ENCODE peak calls at places on chromosome 12, in five cellular contexts. One of them, this sample, is unnamed.

GRCh38 chr12:9867531-9867930 is 1.6 kb downstream of the CLEC2B start:
- DNase-seq in T-helper 1 cell: no peak
- DNase-seq in neural progenitor cell: no peak
- DNase-seq in left colon: no peak
- DNase-seq in astrocyte of the spinal cord: no peak
- DNase-seq in this sample: no peak

GRCh38 chr12:98973395-98973794 is 328.3 kb downstream of the APAF1 start:
- DNase-seq in T-helper 1 cell: no peak
- DNase-seq in neural progenitor cell: no peak
- DNase-seq in left colon: no peak
- DNase-seq in astrocyte of the spinal cord: peak
- DNase-seq in this sample: no peak

GRCh38 chr12:131864469-131864868 is 30.0 kb upstream of the ULK1 start:
- DNase-seq in T-helper 1 cell: no peak
- DNase-seq in neural progenitor cell: no peak
- DNase-seq in left colon: no peak
- DNase-seq in astrocyte of the spinal cord: no peak
- DNase-seq in this sample: no peak

GRCh38 chr12:24695657-24696329 is 253.1 kb downstream of the BCAT1 start:
- DNase-seq in T-helper 1 cell: no peak
- DNase-seq in neural progenitor cell: no peak
- DNase-seq in left colon: no peak
- DNase-seq in astrocyte of the spinal cord: no peak
- DNase-seq in this sample: no peak

GRCh38 chr12:124484526-124484953 is 82.9 kb downstream of the NCOR2 start:
- DNase-seq in T-helper 1 cell: no peak
- DNase-seq in neural progenitor cell: no peak
- DNase-seq in left colon: no peak
- DNase-seq in astrocyte of the spinal cord: no peak
- DNase-seq in this sample: no peak

GRCh38 chr12:39033789-39034188 is 128.4 kb upstream of the CPNE8 start:
- DNase-seq in T-helper 1 cell: no peak
- DNase-seq in neural progenitor cell: no peak
- DNase-seq in left colon: no peak
- DNase-seq in astrocyte of the spinal cord: no peak
- DNase-seq in this sample: no peak

GRCh38 chr12:104886418-104887401 is 71.4 kb downstream of the SLC41A2 start:
- DNase-seq in T-helper 1 cell: no peak
- DNase-seq in neural progenitor cell: no peak
- DNase-seq in left colon: no peak
- DNase-seq in astrocyte of the spinal cord: peak
- DNase-seq in this sample: no peak

GRCh38 chr12:116370886-116371580 is 93.5 kb upstream of the MED13L start:
- DNase-seq in T-helper 1 cell: no peak
- DNase-seq in neural progenitor cell: no peak
- DNase-seq in left colon: no peak
- DNase-seq in astrocyte of the spinal cord: no peak
- DNase-seq in this sample: no peak

GRCh38 chr12:5467941-5468340 is 36.0 kb downstream of the NTF3 start:
- DNase-seq in T-helper 1 cell: no peak
- DNase-seq in neural progenitor cell: no peak
- DNase-seq in left colon: no peak
- DNase-seq in astrocyte of the spinal cord: no peak
- DNase-seq in this sample: no peak

GRCh38 chr12:70794131-70794530 is 126.4 kb downstream of the PTPRR start:
- DNase-seq in T-helper 1 cell: no peak
- DNase-seq in neural progenitor cell: no peak
- DNase-seq in left colon: no peak
- DNase-seq in astrocyte of the spinal cord: no peak
- DNase-seq in this sample: no peak

GRCh38 chr12:107014050-107014449 is 27.1 kb upstream of the MTERF2 start:
- DNase-seq in T-helper 1 cell: peak
- DNase-seq in neural progenitor cell: no peak
- DNase-seq in left colon: peak
- DNase-seq in astrocyte of the spinal cord: no peak
- DNase-seq in this sample: no peak

GRCh38 chr12:50201987-50202521 is 34.9 kb upstream of the CERS5 start:
- DNase-seq in T-helper 1 cell: no peak
- DNase-seq in neural progenitor cell: no peak
- DNase-seq in left colon: no peak
- DNase-seq in astrocyte of the spinal cord: peak
- DNase-seq in this sample: no peak

GRCh38 chr12:31222620-31223222 is 103.2 kb downstream of the SINHCAF start:
- DNase-seq in T-helper 1 cell: no peak
- DNase-seq in neural progenitor cell: no peak
- DNase-seq in left colon: no peak
- DNase-seq in astrocyte of the spinal cord: no peak
- DNase-seq in this sample: no peak

GRCh38 chr12:109393437-109394345 is 46.0 kb downstream of the MYO1H start:
- DNase-seq in T-helper 1 cell: no peak
- DNase-seq in neural progenitor cell: peak
- DNase-seq in left colon: peak
- DNase-seq in astrocyte of the spinal cord: peak
- DNase-seq in this sample: no peak

GRCh38 chr12:50986961-50987737 is 34.8 kb downstream of the HIGD1C start:
- DNase-seq in T-helper 1 cell: no peak
- DNase-seq in neural progenitor cell: peak
- DNase-seq in left colon: peak
- DNase-seq in astrocyte of the spinal cord: peak
- DNase-seq in this sample: peak

GRCh38 chr12:106418970-106419369 is 61.4 kb downstream of the POLR3B start:
- DNase-seq in T-helper 1 cell: no peak
- DNase-seq in neural progenitor cell: no peak
- DNase-seq in left colon: no peak
- DNase-seq in astrocyte of the spinal cord: no peak
- DNase-seq in this sample: no peak

GRCh38 chr12:119005085-119005484 is 23.7 kb downstream of the SRRM4 start:
- DNase-seq in T-helper 1 cell: no peak
- DNase-seq in neural progenitor cell: peak
- DNase-seq in left colon: no peak
- DNase-seq in astrocyte of the spinal cord: no peak
- DNase-seq in this sample: no peak

GRCh38 chr12:46711756-46712155 is 114.0 kb downstream of the SLC38A4 start:
- DNase-seq in T-helper 1 cell: no peak
- DNase-seq in neural progenitor cell: no peak
- DNase-seq in left colon: no peak
- DNase-seq in astrocyte of the spinal cord: no peak
- DNase-seq in this sample: no peak

GRCh38 chr12:110556705-110557104 is 26.4 kb downstream of the PPTC7 start:
- DNase-seq in T-helper 1 cell: no peak
- DNase-seq in neural progenitor cell: no peak
- DNase-seq in left colon: no peak
- DNase-seq in astrocyte of the spinal cord: no peak
- DNase-seq in this sample: no peak

GRCh38 chr12:107487011-107487680 is 198.5 kb upstream of the PWP1 start:
- DNase-seq in T-helper 1 cell: no peak
- DNase-seq in neural progenitor cell: no peak
- DNase-seq in left colon: no peak
- DNase-seq in astrocyte of the spinal cord: no peak
- DNase-seq in this sample: no peak

GRCh38 chr12:4106617-4107016 is 166.9 kb upstream of the CCND2 start:
- DNase-seq in T-helper 1 cell: no peak
- DNase-seq in neural progenitor cell: no peak
- DNase-seq in left colon: no peak
- DNase-seq in astrocyte of the spinal cord: no peak
- DNase-seq in this sample: no peak

GRCh38 chr12:31872831-31873604 is 86.2 kb upstream of the RESF1 start:
- DNase-seq in T-helper 1 cell: no peak
- DNase-seq in neural progenitor cell: no peak
- DNase-seq in left colon: no peak
- DNase-seq in astrocyte of the spinal cord: no peak
- DNase-seq in this sample: no peak

This sample was measured in amygdala.